ENCODE peak calls at places on chromosomes 5 and 9, in seven cellular contexts. O is H1, C is IMR-90, D is mesendoderm, T is mesenchymal stem cell, A is neuronal stem cell, R is trophoblast cell. H is an unnamed sample.
A peak's percentile ranks its signal among the peaks of the same experiment; 100 is the strongest.

GRCh38 chr5:158785397-158785796 is 314.3 kb downstream of the EBF1 start:
- DNase-seq in A (no peak), C (no peak), D (no peak), O (no peak), R (no peak), T (no peak), H (no peak)

GRCh38 chr5:158246661-158247060 is 387.7 kb upstream of the CLINT1 start:
- DNase-seq in D (no peak), O (no peak), R (no peak), T (no peak), C (no peak), A (no peak), H (no peak)

GRCh38 chr5:57841671-57842375 is 359.2 kb upstream of the ACTBL2 start:
- DNase-seq in T (peak; percentile 86), A (peak; percentile 50), C (peak; percentile 96), O (peak; percentile 46), R (peak; percentile 86), D (peak; percentile 98), H (peak; percentile 80)

GRCh38 chr5:150129813-150130492 is 25.7 kb downstream of the PDGFRB start:
- DNase-seq in D (peak; percentile 85), R (peak; percentile 59), C (peak; percentile 78), T (peak; percentile 77), O (peak; percentile 87), A (peak; percentile 62), H (peak; percentile 71)

GRCh38 chr5:107370569-107370968 is 300.2 kb downstream of the EFNA5 start:
- DNase-seq in C (no peak), T (no peak), R (no peak), A (no peak), D (no peak), O (no peak), H (no peak)

GRCh38 chr5:9596256-9596655 is 33.9 kb downstream of the TAS2R1 start:
- DNase-seq in C (no peak), A (no peak), T (no peak), O (no peak), D (no peak), R (no peak), H (no peak)

GRCh38 chr5:58455966-58456365 is 3.9 kb downstream of the PLK2 start:
- DNase-seq in O (no peak), D (no peak), C (no peak), T (no peak), A (no peak), R (no peak), H (no peak)

GRCh38 chr5:66230551-66230950 is 86.5 kb downstream of the SREK1 start:
- DNase-seq in A (no peak), T (peak; percentile 62), D (peak; percentile 88), R (no peak), O (no peak), C (no peak), H (peak; percentile 67)

GRCh38 chr9:110391826-110392485 is 54.3 kb upstream of the TXNDC8 start:
- DNase-seq in A (no peak), O (no peak), C (no peak), D (no peak), R (no peak), T (no peak), H (no peak)

GRCh38 chr5:37834542-37835399 is 5.1 kb downstream of the GDNF start:
- DNase-seq in O (peak; percentile 71), R (no peak), D (peak; percentile 62), A (no peak), C (no peak), T (no peak), H (peak; percentile 67)

GRCh38 chr9:135240871-135241311 is 153.4 kb downstream of the OLFM1 start:
- DNase-seq in T (no peak), A (no peak), D (no peak), C (no peak), O (no peak), R (no peak), H (no peak)

GRCh38 chr5:172739385-172739784 is 31.6 kb downstream of the DUSP1 start:
- DNase-seq in D (no peak), A (no peak), C (no peak), T (no peak), O (no peak), R (no peak), H (no peak)

GRCh38 chr5:178236685-178237084 is 4.1 kb upstream of the PHYKPL start:
- DNase-seq in C (no peak), D (no peak), T (no peak), R (no peak), O (no peak), A (no peak), H (no peak)

GRCh38 chr5:76692274-76692540 is 23.7 kb upstream of the F2R start:
- DNase-seq in R (no peak), A (no peak), O (no peak), D (no peak), T (no peak), C (no peak), H (no peak)

GRCh38 chr9:126611592-126612328 is 2.0 kb upstream of the LMX1B start:
- DNase-seq in T (peak; percentile 60), O (peak; percentile 95), D (peak; percentile 83), R (peak; percentile 45), A (no peak), C (peak; percentile 40), H (peak; percentile 92)

GRCh38 chr9:74528207-74528606 is 31.1 kb downstream of the RORB start:
- DNase-seq in A (no peak), D (no peak), R (no peak), C (no peak), T (no peak), O (no peak), H (no peak)

GRCh38 chr9:76107487-76107886 is 217.0 kb downstream of the PCSK5 start:
- DNase-seq in T (no peak), A (no peak), C (no peak), O (no peak), R (no peak), D (no peak), H (no peak)

GRCh38 chr5:119795768-119796167 is 166.4 kb downstream of the FAM170A start:
- DNase-seq in R (no peak), T (peak; percentile 56), C (no peak), O (no peak), D (no peak), A (no peak), H (no peak)

GRCh38 chr9:2411459-2412215 is 209.9 kb upstream of the VLDLR start:
- DNase-seq in D (peak; percentile 94), R (peak; percentile 51), C (no peak), T (peak; percentile 35), O (no peak), A (peak; percentile 24), H (no peak)

GRCh38 chr9:28435456-28435855 is 862.2 kb upstream of the C9orf72 start:
- DNase-seq in T (no peak), O (no peak), D (peak; percentile 2), C (no peak), A (no peak), R (no peak), H (no peak)

GRCh38 chr9:34085581-34086500 is 37.2 kb upstream of the UBAP2 start:
- DNase-seq in D (no peak), A (no peak), O (no peak), R (no peak), C (peak; percentile 30), T (no peak), H (no peak)

GRCh38 chr9:34086889-34087288 is 38.2 kb upstream of the UBAP2 start:
- DNase-seq in T (peak; percentile 13), O (no peak), A (no peak), C (peak; percentile 6), D (no peak), R (no peak), H (no peak)

GRCh38 chr9:34087370-34087769 is 38.7 kb upstream of the UBAP2 start:
- DNase-seq in T (no peak), O (no peak), A (no peak), D (no peak), C (no peak), R (no peak), H (no peak)

GRCh38 chr9:34089311-34089710 is 37.2 kb downstream of the DCAF12 start:
- DNase-seq in A (no peak), D (no peak), C (no peak), O (no peak), T (no peak), R (no peak), H (no peak)

DNA sequence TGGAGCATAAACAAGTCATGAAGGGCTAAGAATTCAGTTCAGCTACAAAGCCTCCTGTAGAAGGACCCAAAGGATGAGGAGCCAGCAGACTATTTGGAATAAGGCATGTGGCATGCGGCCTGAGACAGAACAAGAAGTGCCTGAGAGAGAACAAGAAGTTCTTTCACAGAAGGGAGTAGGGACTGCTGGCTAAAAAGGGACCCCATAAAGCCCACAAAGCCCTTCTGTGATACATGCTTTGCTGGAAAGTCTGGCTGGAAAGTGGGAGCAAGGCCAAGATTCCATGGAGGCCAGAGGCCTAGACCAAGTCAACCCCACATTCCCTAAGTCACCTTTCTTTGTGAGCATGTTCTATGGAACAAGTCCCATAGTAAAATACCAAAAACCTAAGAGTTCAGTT is 35.9 kb upstream of the UBAP2 start:
- DNase-seq in O (no peak), A (no peak), T (no peak), D (no peak), R (no peak), C (no peak), H (no peak)
- H3K23ac ChIP-seq in O (no peak overlapping the region), A (no peak overlapping the region), T (no peak overlapping the region), D (no peak overlapping the region), R (no peak overlapping the region), C (no peak overlapping the region), H (no peak overlapping the region)

GRCh38 chr5:68991279-68991678 is 102.5 kb upstream of the SLC30A5 start:
- DNase-seq in T (no peak), O (no peak), A (no peak), R (no peak), D (no peak), C (no peak), H (no peak)

GRCh38 chr5:69000216-69000615 is 93.6 kb upstream of the SLC30A5 start:
- DNase-seq in C (no peak), D (no peak), T (no peak), R (peak; percentile 80), A (no peak), O (no peak), H (no peak)

GRCh38 chr5:68999181-68999580 is 94.6 kb upstream of the SLC30A5 start:
- DNase-seq in A (no peak), D (no peak), R (peak; percentile 38), T (peak; percentile 6), C (no peak), O (no peak), H (no peak)

GRCh38 chr5:68995847-68996204 is 98.0 kb upstream of the SLC30A5 start:
- DNase-seq in T (no peak), O (no peak), D (no peak), R (no peak), C (no peak), A (no peak), H (no peak)

GRCh38 chr5:68994645-68995044 is 99.2 kb upstream of the SLC30A5 start:
- DNase-seq in D (no peak), C (no peak), O (no peak), A (no peak), R (no peak), T (peak; percentile 22), H (no peak)
- H3K23ac ChIP-seq in D (no peak overlapping the region), C (no peak overlapping the region), O (no peak overlapping the region), A (no peak overlapping the region), R (no peak overlapping the region), T (no peak overlapping the region), H (no peak overlapping the region)

GRCh38 chr9:14480561-14480960 is 166.6 kb upstream of the NFIB start:
- DNase-seq in C (no peak), T (no peak), D (peak; percentile 43), O (no peak), A (no peak), R (no peak), H (no peak)
- H3K23ac ChIP-seq in C (no peak overlapping the region), T (no peak overlapping the region), D (no peak overlapping the region), O (no peak overlapping the region), A (no peak overlapping the region), R (no peak overlapping the region), H (no peak overlapping the region)

GRCh38 chr5:54390539-54391031 is 64.9 kb upstream of the HSPB3 start:
- DNase-seq in T (no peak), A (no peak), R (no peak), O (no peak), C (no peak), D (no peak), H (no peak)
- H3K23ac ChIP-seq in T (no peak overlapping the region), A (no peak overlapping the region), R (no peak overlapping the region), O (no peak overlapping the region), C (no peak overlapping the region), D (no peak overlapping the region), H (no peak overlapping the region)

H was measured in H9.